ENCODE peak calls at places on chromosomes 3 and 15, in ten cellular contexts. K is cardiac muscle cell; J is transverse colon; B is psoas muscle; G is IMR-90; S is sigmoid colon; H is CD8-positive, alpha-beta T cell; Q is kidney; A is SJSA1; Z is astrocyte. P is an unnamed sample. For H3K4me1, the result is how much of the 10 kb centered on the place peaks cover.

GRCh38 chr15:80070840-80071239 is 11.4 kb downstream of the ZFAND6 start:
- DNase-seq in K (peak), J (no peak), B (no peak), G (peak), S (no peak), H (no peak), Q (no peak), A (no peak), Z (peak), P (no peak)

GRCh38 chr15:60752973-60753720 is 274.2 kb upstream of the ICE2 start:
- DNase-seq in K (no peak), J (no peak), B (no peak), G (no peak), S (no peak), H (no peak), Q (no peak), A (no peak), Z (no peak), P (no peak)

GRCh38 chr3:12681586-12682371 is 17.9 kb upstream of the RAF1 start:
- DNase-seq in K (no peak), J (no peak), B (no peak), G (peak), S (no peak), H (no peak), Q (peak), A (no peak), Z (peak), P (no peak)

GRCh38 chr3:195059006-195059350 is 212.0 kb downstream of the XXYLT1 start:
- DNase-seq in K (no peak), J (no peak), B (peak), G (no peak), S (peak), H (no peak), Q (peak), A (no peak), Z (no peak), P (no peak)

GRCh38 chr3:119352235-119352634 is 58.1 kb downstream of the ARHGAP31 start:
- DNase-seq in K (no peak), J (no peak), B (no peak), G (peak), S (no peak), H (peak), Q (no peak), A (no peak), Z (peak), P (no peak)

GRCh38 chr3:107928084-107928445 is 162.8 kb downstream of the CD47 start:
- DNase-seq in K (peak), J (peak), B (no peak), G (peak), S (no peak), H (no peak), Q (no peak), A (no peak), Z (peak), P (no peak)

GRCh38 chr3:150238995-150239612 is 169.0 kb upstream of the TSC22D2 start:
- DNase-seq in K (peak), J (peak), B (no peak), G (no peak), S (no peak), H (no peak), Q (no peak), A (no peak), Z (no peak), P (no peak)

GRCh38 chr3:46061887-46062286 is 34.6 kb upstream of the XCR1 start:
- DNase-seq in K (no peak), J (no peak), B (no peak), G (no peak), S (no peak), H (no peak), Q (no peak), A (no peak), Z (no peak), P (no peak)

GRCh38 chr15:61879219-61879618 is 181.0 kb downstream of the VPS13C start:
- DNase-seq in K (no peak), J (peak), B (no peak), G (no peak), S (no peak), H (no peak), Q (peak), A (no peak), Z (peak), P (no peak)

GRCh38 chr3:123346726-123347125 is 102.2 kb downstream of the ADCY5 start:
- DNase-seq in K (peak), J (no peak), B (no peak), G (no peak), S (peak), H (no peak), Q (no peak), A (no peak), Z (no peak), P (no peak)

GRCh38 chr3:66432041-66432766 is 68.6 kb downstream of the LRIG1 start:
- DNase-seq in K (no peak), J (no peak), B (no peak), G (no peak), S (no peak), H (no peak), Q (no peak), A (no peak), Z (no peak), P (no peak)

DNA sequence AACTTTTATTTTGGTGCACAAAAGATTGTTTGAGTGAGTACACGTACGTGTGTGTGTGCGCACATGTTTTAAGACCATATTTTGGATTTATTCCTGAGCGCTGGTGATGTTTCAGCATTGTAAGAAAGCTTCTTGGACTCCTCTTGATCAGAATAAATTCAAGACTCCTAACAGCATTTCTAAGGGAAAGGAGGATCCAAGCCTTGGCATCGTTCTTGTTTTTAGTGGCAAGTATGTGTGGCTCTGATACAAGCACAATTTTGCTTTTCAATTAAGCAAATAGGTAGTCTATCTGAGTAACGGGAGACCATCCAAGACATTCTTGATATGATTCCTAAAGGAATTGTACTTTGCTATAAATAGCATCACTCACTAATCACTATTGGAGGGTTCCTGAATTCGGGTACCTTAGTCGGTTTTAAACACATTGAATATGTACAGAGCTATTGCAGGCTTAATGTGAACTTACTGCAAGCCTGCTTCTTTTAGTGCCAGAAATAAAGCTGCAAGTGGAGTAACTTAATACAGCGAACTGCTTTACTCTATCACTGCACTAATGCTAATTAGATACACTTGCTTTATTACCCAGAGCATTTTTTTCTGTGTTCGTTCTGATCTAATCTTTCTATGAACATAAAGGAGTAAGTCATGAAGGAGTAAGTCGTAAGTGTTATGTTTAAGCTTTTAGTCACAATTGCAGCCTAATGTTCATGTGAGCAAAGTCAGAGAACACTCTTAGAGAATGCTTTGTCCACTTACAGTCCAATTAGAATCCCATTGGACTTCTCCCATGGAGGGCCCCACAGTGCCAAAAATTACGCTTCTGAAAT is 186.3 kb downstream of the MCTP2 start:
- DNase-seq in K (no peak), J (no peak), B (no peak), G (no peak), S (no peak), H (no peak), Q (no peak), A (no peak), Z (no peak), P (no peak)
- H3K4me1 ChIP-seq in K (under half), J (under half), B (under half), G (under half), S (under half), H (under half), Q (under half), A (under half), Z (under half), P (under half)

DNA sequence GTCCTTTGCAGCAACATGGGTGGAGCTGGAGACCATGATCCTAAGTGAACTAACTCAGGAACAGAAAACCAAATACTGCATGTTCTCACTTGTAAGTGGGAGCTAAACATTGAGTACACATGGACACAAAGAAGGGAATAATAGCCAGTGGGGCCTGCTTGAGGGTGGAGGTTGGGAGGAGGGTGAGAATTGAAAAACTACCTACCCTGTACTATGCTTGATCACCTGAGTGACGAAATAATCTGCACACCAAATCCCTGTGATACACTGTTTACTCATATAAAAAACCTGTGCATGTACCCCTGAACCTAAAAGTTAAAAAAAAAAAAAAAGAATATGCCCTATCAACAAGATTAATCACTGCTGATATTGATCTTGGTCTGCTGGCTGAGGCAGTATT is 58.7 kb upstream of the ADAMTSL3 start:
- DNase-seq in K (no peak), J (no peak), B (no peak), G (no peak), S (no peak), H (no peak), Q (no peak), A (no peak), Z (no peak), P (no peak)
- H3K27ac ChIP-seq in K (no peak), J (no peak), B (no peak), G (no peak), S (no peak), H (no peak), Q (no peak), A (no peak), Z (no peak), P (no peak)

DNA sequence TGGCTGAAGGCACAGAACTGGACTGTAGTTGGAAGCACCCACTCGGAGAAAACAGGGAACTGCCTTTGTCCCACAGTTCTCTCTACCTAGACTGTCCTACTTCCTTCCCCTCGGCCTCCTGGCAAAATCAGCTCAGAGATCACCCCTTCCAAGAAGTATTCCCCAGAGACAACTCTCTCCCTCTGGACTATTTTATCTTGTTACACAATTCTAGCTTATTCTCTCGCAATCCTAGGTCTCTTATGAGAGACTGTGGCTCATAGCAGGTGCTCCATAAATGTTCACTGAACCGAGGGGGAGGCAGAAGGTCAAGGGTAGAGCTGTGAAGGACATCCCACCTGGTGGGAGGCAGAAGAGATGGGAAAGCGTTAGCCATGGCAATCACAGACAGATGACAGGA is 10.6 kb downstream of the HEG1 start:
- DNase-seq in K (no peak), J (no peak), B (no peak), G (no peak), S (no peak), H (no peak), Q (no peak), A (no peak), Z (no peak), P (no peak)
- H3K4me1 ChIP-seq in K (half or more), J (under half), B (half or more), G (under half), S (half or more), H (under half), Q (under half), A (under half), Z (under half), P (half or more)

GRCh38 chr3:15319127-15319526 is 13.3 kb downstream of the SH3BP5 start:
- DNase-seq in K (no peak), J (no peak), B (no peak), G (no peak), S (no peak), H (no peak), Q (no peak), A (no peak), Z (no peak), P (no peak)
- H3K27ac ChIP-seq in K (no peak), J (peak), B (peak), G (no peak), S (peak), H (no peak), Q (peak), A (peak), Z (no peak), P (peak)

DNA sequence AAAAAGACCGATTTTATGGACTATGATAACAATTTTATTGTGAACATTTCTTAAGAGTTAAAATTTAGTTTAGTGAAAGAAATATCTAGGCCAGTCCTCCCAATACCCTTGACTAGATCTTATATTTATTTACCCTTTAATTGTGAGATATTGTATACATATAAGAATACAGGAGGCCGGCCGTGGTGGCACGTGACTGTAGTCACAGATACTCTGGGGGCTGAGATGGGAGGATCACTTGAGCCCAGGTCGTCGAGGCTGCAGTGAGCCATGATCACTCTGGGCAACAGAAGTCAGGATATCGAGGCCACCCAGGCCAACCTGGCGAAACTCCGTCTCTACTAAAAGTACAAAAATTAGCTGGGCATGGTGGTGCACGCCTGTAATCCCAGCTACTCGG is 767 bp upstream of the RMDN3 start:
- DNase-seq in K (no peak), J (no peak), B (peak), G (no peak), S (no peak), H (no peak), Q (no peak), A (no peak), Z (no peak), P (no peak)
- H3K4me1 ChIP-seq in K (under half), J (under half), B (under half), G (under half), S (under half), H (under half), Q (under half), A (under half), Z (under half), P (under half)

GRCh38 chr15:99386429-99386828 is 135.1 kb downstream of the LRRC28 start:
- DNase-seq in K (no peak), J (no peak), B (no peak), G (no peak), S (no peak), H (no peak), Q (no peak), A (no peak), Z (no peak), P (no peak)
- H3K27ac ChIP-seq in K (no peak), J (peak), B (no peak), G (no peak), S (peak), H (no peak), Q (no peak), A (no peak), Z (no peak), P (peak)

DNA sequence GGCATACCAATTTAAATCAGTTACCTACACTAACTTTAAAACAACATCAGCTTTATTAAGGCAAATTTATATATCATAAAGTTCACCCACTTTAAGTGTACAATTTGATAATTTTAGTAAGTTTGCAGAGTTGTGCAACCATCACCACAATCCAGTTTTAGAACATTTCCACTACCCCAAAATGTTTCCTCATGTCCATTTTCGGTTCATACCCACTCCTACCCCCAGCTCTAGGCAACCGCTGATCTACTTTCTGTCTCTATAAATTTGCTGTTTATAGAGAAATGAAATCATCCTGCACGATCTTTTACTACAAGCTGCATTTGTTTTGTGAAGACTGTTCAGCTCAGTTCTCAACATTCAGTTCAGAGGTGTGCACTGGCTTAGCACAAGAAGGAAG is 31.5 kb upstream of the FAM81A start:
- DNase-seq in K (no peak), J (no peak), B (no peak), G (no peak), S (no peak), H (no peak), Q (no peak), A (no peak), Z (no peak), P (no peak)
- H3K4me1 ChIP-seq in K (under half), J (under half), B (under half), G (under half), S (under half), H (under half), Q (under half), A (under half), Z (under half), P (under half)

P was measured in esophagus muscularis mucosa.